ENCODE peak calls at places on chromosomes 12 and 14, in five cellular contexts. M is choroid plexus epithelial cell, O is NB4, R is foreskin fibroblast, T is body of pancreas. Q is an unnamed sample.

GRCh38 chr12:93990832-93991748 is 157.3 kb upstream of the PLXNC1 start:
- DNase-seq in M (peak; percentile 73), T (peak; percentile 27), R (peak; percentile 67), O (peak; percentile 18), Q (no peak)

GRCh38 chr12:62720661-62721330 is 214.2 kb downstream of the PPM1H start:
- DNase-seq in M (no peak), R (peak; percentile 89), O (no peak), T (no peak), Q (no peak)

GRCh38 chr12:125503128-125503527 is 437.9 kb downstream of the AACS start:
- DNase-seq in R (no peak), T (no peak), O (no peak), M (no peak), Q (no peak)

GRCh38 chr12:125989716-125990115 is 924.5 kb downstream of the AACS start:
- DNase-seq in R (no peak), T (no peak), O (no peak), M (no peak), Q (no peak)

GRCh38 chr12:75322464-75322863 is 7.7 kb downstream of the CAPS2 start:
- DNase-seq in M (peak; percentile 75), R (peak; percentile 73), O (no peak), T (no peak), Q (no peak)

GRCh38 chr12:85575115-85576096 is 260.8 kb downstream of the RASSF9 start:
- DNase-seq in M (peak; percentile 86), O (peak; percentile 73), T (peak; percentile 61), R (peak; percentile 81), Q (no peak)

GRCh38 chr12:80837342-80837978 is 100.3 kb downstream of the LIN7A start:
- DNase-seq in O (peak; percentile 48), R (peak; percentile 88), M (peak; percentile 87), T (peak; percentile 37), Q (no peak)

GRCh38 chr12:57896437-57897201 is 44.7 kb upstream of the ATP23 start:
- DNase-seq in T (peak; percentile 73), M (peak; percentile 82), R (peak; percentile 85), O (no peak), Q (no peak)

GRCh38 chr14:85336817-85337216 is 193.1 kb upstream of the FLRT2 start:
- DNase-seq in T (no peak), O (no peak), R (peak; percentile 16), M (peak; percentile 12), Q (no peak)

GRCh38 chr12:21169878-21170472 is 39.0 kb downstream of the SLCO1B1 start:
- DNase-seq in M (peak; percentile 69), T (peak; percentile 32), R (peak; percentile 13), O (peak; percentile 85), Q (no peak)

GRCh38 chr14:85402546-85403162 is 127.3 kb upstream of the FLRT2 start:
- DNase-seq in O (no peak), M (no peak), T (peak; percentile 35), R (no peak), Q (no peak)

GRCh38 chr12:3473171-3473570 is 17.8 kb upstream of the PRMT8 start:
- DNase-seq in M (no peak), T (no peak), R (no peak), O (no peak), Q (no peak)

DNA sequence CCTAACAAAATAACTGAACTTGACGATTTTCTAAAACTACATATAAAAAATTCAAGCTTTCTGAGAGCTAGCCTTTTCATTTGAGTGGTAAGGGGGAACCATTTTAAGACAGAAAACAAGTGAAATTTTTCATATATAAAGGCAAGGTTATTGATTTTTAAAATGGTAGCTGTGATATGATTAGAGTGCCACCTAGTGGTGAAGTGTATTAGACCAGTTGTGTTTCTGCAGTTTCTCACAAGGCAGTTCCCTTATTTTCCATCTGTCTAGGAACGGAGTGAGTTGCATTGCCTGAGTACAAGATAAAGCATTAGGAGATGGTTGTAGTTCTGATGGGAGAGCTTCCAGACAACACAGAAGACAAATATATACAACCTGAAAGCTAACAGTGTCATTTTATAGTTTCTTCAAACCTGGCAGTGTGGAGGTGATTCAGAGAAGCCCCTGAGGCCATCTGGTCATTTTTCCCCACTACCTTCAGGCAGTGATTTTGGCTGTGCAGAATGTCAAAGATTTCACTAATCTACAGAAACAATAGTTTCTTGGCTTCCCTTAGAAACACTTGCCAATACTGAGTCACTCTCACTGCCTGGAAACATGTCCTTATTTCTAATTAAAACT is 180.8 kb downstream of the C12orf50 start:
- DNase-seq in M (peak; percentile 93), T (peak; percentile 42), R (peak; percentile 76), O (peak; percentile 77), Q (no peak)
- TF ChIP-seq CTCF in M (peak; percentile 73), T (peak; percentile 72), R (peak; percentile 67), O (peak; percentile 61), Q (peak; percentile 98)

GRCh38 chr14:21699551-21699950 is 25.9 kb upstream of the OR4E1 start:
- DNase-seq in R (no peak), T (no peak), O (no peak), M (no peak), Q (no peak)
- TF ChIP-seq CTCF in R (no peak), T (no peak), O (no peak), M (no peak), Q (no peak)

DNA sequence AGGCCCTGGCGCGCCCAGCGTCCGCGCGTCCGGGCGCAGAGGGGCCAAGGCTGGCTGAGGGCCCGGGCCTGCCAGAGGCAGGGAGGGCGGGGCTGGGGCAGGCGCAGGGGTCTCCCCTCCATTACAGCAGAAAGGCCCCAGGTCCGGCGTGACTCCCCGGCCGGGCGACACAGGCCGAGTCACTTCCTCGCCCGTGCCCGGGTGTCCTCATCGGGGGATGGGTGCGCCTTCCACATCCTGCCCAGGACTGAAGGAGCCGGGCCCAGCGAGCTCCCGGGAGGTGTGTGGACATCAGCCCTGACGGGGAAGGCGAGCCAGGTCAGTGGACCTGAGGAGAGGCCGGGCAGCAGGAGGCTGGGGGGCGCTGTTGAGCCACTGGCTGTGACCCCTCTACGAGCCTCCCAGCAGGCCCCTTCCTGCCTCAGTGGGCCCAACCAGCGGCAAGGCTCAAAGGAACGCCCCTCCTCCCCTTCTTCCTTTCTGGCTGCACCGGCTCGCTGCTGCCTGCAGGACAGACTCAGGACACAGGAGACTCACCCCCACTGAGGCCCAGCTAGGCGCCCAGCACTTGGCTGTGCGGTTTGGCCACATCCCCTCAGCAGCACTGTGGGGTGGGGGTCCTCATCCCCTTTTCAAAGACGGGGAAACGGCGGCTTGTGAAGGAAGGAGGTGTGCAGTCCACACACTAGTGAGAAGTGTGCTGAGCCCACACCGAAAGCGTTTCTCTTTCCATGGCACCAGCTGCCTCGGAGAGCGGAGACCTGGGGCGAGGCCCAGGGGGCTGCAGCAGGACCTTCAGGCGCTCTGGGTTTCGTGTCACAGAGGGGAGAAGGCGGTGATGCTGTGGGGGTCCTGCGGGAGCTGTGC is 606 bp downstream of the TNFAIP2 start:
- DNase-seq in O (peak; percentile 50), R (peak; percentile 48), T (no peak), M (peak; percentile 33), Q (no peak)
- TF ChIP-seq CTCF in O (peak; percentile 10), R (peak; percentile 29), T (no peak), M (peak; percentile 45), Q (peak; percentile 72)

GRCh38 chr12:120916561-120916960 is 12.4 kb upstream of the SPPL3 start:
- DNase-seq in O (no peak), T (no peak), R (no peak), M (no peak), Q (peak; percentile 57)
- TF ChIP-seq CTCF in O (no peak), T (no peak), R (no peak), M (no peak), Q (no peak)

GRCh38 chr12:130571089-130571488 is 145.0 kb downstream of the RIMBP2 start:
- DNase-seq in O (peak; percentile 29), T (no peak), R (no peak), M (no peak), Q (no peak)
- TF ChIP-seq CTCF in O (no peak), T (no peak), R (no peak), M (no peak), Q (no peak)

GRCh38 chr12:60535363-60535762 is 939.5 kb downstream of the SLC16A7 start:
- DNase-seq in O (no peak), M (peak; percentile 2), R (no peak), T (no peak), Q (no peak)
- TF ChIP-seq CTCF in O (no peak), M (no peak), R (no peak), T (no peak), Q (no peak)

Q was measured in chondrocyte.